ENCODE peak calls at places on chromosomes 12 and 14, in five cellular contexts. S is GM13976, N is amniotic epithelial cell, Z is IMR-90, T is HCT116. B is an unnamed sample.

GRCh38 chr14:94499673-94500072 is 9.6 kb downstream of the SERPINA12 start:
- DNase-seq in S (no peak), N (no peak), Z (no peak), T (no peak), B (no peak)

GRCh38 chr14:105204206-105204930 is 23.3 kb upstream of the NUDT14 start:
- DNase-seq in S (no peak), N (no peak), Z (no peak), T (no peak), B (no peak)

GRCh38 chr14:68181395-68182326 is 362.1 kb downstream of the RAD51B start:
- DNase-seq in S (peak), N (peak), Z (peak), T (peak), B (no peak)

GRCh38 chr12:111699-112591 is 45.4 kb downstream of the IQSEC3 start:
- DNase-seq in S (no peak), N (no peak), Z (no peak), T (no peak), B (no peak)

GRCh38 chr12:49825360-49825970 is 2.7 kb downstream of the NCKAP5L start:
- DNase-seq in S (peak), N (peak), Z (peak), T (no peak), B (no peak)

GRCh38 chr12:96241484-96242256 is 47.5 kb downstream of the ELK3 start:
- DNase-seq in S (no peak), N (peak), Z (peak), T (no peak), B (no peak)

GRCh38 chr12:22037952-22038351 is 8.1 kb upstream of the CMAS start:
- DNase-seq in S (no peak), N (no peak), Z (no peak), T (no peak), B (no peak)

GRCh38 chr12:4441355-4442330 is 4.0 kb downstream of the FGF6 start:
- DNase-seq in S (no peak), N (no peak), Z (no peak), T (no peak), B (no peak)

GRCh38 chr14:77609902-77610301 is 6.5 kb downstream of the SPTLC2 start:
- DNase-seq in S (no peak), N (no peak), Z (no peak), T (no peak), B (no peak)

B was measured in GF-D8.